ENCODE peak calls at places on chromosomes 1 and 21, in four cellular contexts. S is PC-9, H is mucosa of descending colon, R is left ventricle myocardium inferior. E is an unnamed sample.
A peak's percentile ranks its signal among the peaks of the same experiment; 100 is the strongest.

GRCh38 chr1:226763741-226764264 is 24.7 kb upstream of the ITPKB start:
- DNase-seq in S (peak; percentile 44), H (no peak), R (no peak), E (no peak)

GRCh38 chr1:8396083-8396911 is 78.4 kb downstream of the SLC45A1 start:
- DNase-seq in S (no peak), H (no peak), R (no peak), E (no peak)

GRCh38 chr1:81233591-81233990 is 567.1 kb upstream of the ADGRL2 start:
- DNase-seq in S (no peak), H (no peak), R (no peak), E (no peak)

GRCh38 chr1:202615501-202616354 is 94.5 kb downstream of the SYT2 start:
- DNase-seq in S (peak; percentile 38), H (no peak), R (peak; percentile 38), E (peak; percentile 79)

GRCh38 chr1:105544475-105544874 is 1512.0 kb upstream of the PRMT6 start:
- DNase-seq in S (no peak), H (no peak), R (no peak), E (no peak)

GRCh38 chr1:21534674-21535378 is 25.6 kb downstream of the ALPL start:
- DNase-seq in S (peak; percentile 32), H (no peak), R (no peak), E (no peak)

GRCh38 chr1:170662561-170662971 is 1.4 kb upstream of the PRRX1 start:
- DNase-seq in S (no peak), H (no peak), R (no peak), E (no peak)

GRCh38 chr1:60280256-60280655 is 206.7 kb upstream of the C1orf87 start:
- DNase-seq in S (no peak), H (no peak), R (no peak), E (peak; percentile 48)

GRCh38 chr1:51630922-51631321 is 14.0 kb downstream of the OSBPL9 start:
- DNase-seq in S (no peak), H (no peak), R (no peak), E (no peak)

GRCh38 chr21:15275615-15276228 is 210.9 kb upstream of the NRIP1 start:
- DNase-seq in S (no peak), H (no peak), R (no peak), E (no peak)
- H3K4me1 ChIP-seq in S (peaks cover 40% of the 10 kb centered on the region), H (no peaks in the 10 kb centered on the region), R (no peaks in the 10 kb centered on the region), E (no peaks in the 10 kb centered on the region)

GRCh38 chr1:166164995-166165660 is 1.7 kb downstream of the FAM78B start:
- DNase-seq in S (no peak), H (peak; percentile 63), R (peak; percentile 55), E (peak; percentile 52)

GRCh38 chr1:166165661-166166399 is 971 bp downstream of the FAM78B start:
- DNase-seq in S (no peak), H (peak; percentile 44), R (no peak), E (peak; percentile 76)

GRCh38 chr1:166166400-166166699 is 451 bp downstream of the FAM78B start:
- DNase-seq in S (no peak), H (no peak), R (no peak), E (peak; percentile 74)

GRCh38 chr1:166166701-166167394 is at the start of gene FAM78B:
- DNase-seq in S (peak; percentile 0), H (peak; percentile 88), R (peak; percentile 84), E (peak; percentile 70)

GRCh38 chr1:166164646-166164994 is 2.2 kb downstream of the FAM78B start:
- DNase-seq in S (no peak), H (no peak), R (no peak), E (no peak)
- H3K4me3 ChIP-seq in S (no peak overlapping the region), H (no peak overlapping the region), R (peak overlapping the region; percentile 76), E (no peak overlapping the region)

DNA sequence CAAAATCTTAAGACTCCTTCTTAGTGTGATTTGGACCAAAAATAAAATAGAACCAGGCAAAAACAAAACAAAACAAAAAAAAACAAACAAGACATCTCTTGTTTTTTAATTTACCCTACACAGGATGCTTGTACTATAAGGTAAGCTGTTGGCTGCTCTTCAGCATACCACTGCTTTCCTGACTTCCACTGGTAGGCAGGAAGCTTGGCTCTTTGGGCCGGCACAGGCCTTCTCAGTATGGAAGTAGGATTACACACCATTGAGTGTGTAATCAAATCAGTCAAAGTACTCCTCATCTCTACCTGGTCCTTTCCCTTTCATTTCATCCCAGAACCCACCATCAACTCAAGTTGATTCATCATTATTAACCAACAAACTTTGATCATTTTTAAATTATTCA is 61.9 kb upstream of the RGS1 start:
- DNase-seq in S (no peak), H (no peak), R (no peak), E (no peak)
- H3K4me1 ChIP-seq in S (no peaks in the 10 kb centered on the region), H (no peaks in the 10 kb centered on the region), R (no peaks in the 10 kb centered on the region), E (no peaks in the 10 kb centered on the region)

DNA sequence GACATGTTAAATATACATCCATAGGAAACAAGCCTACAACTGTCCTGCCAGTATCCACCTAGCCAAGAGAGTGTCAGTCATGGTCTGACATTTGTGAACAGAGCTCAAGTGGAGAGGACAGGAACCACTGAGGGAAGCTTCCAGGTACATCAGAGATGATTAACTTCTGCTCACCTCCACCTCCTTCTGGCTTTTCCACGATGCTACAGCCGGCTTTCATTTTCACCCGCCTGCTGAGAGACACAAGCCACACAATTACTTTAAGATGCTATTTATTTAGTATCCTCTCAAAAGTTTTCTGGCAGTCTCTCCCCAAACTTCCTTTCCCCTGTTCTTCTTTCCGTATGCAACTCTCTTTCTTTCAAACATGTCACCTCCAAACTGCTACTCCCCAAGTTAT is 2.1 kb downstream of the ETV3 start:
- DNase-seq in S (peak; percentile 11), H (no peak), R (no peak), E (no peak)
- H3K4me3 ChIP-seq in S (peak overlapping the region; percentile 86), H (no peak overlapping the region), R (no peak overlapping the region), E (no peak overlapping the region)

GRCh38 chr21:45763506-45763905 is 120.0 kb downstream of the PCBP3 start:
- DNase-seq in S (no peak), H (no peak), R (no peak), E (peak; percentile 46)

GRCh38 chr21:45766055-45766454 is 122.5 kb downstream of the PCBP3 start:
- DNase-seq in S (no peak), H (no peak), R (no peak), E (no peak)

GRCh38 chr21:45766501-45766900 is 123.0 kb downstream of the PCBP3 start:
- DNase-seq in S (no peak), H (no peak), R (no peak), E (no peak)

GRCh38 chr21:45764792-45765191 is 121.3 kb downstream of the PCBP3 start:
- DNase-seq in S (no peak), H (no peak), R (no peak), E (no peak)

GRCh38 chr21:45765375-45765774 is 121.8 kb downstream of the PCBP3 start:
- DNase-seq in S (no peak), H (no peak), R (no peak), E (peak; percentile 64)
- H3K4me1 ChIP-seq in S (no peaks in the 10 kb centered on the region), H (no peaks in the 10 kb centered on the region), R (no peaks in the 10 kb centered on the region), E (no peaks in the 10 kb centered on the region)

GRCh38 chr1:43123031-43123430 is 49.1 kb downstream of the EBNA1BP2 start:
- DNase-seq in S (no peak), H (no peak), R (no peak), E (no peak)

DNA sequence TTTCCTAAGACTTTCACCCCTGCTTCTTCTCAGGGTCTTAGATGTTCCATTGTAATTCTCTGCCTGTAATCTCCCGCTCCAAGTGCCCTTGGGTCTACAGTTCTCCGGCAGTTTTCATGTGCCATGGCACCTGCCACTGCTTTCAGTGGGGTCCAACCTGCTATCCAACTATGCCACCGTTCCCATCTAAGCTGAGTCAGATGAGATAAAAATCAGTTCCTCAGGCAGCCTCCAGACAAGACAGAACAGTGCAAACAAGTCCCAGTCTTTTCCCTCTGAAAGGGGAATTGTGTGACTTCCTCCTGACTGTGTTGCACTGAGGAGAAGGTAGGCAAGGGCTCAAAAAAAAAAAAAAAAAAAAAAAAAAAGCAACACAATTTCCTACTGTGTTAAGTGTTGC is 50.8 kb downstream of the EBNA1BP2 start:
- DNase-seq in S (no peak), H (no peak), R (no peak), E (no peak)
- H3K4me3 ChIP-seq in S (peak overlapping the region; percentile 53), H (no peak overlapping the region), R (no peak overlapping the region), E (no peak overlapping the region)

GRCh38 chr1:996851-997727 is 2.8 kb downstream of the HES4 start:
- DNase-seq in S (no peak), H (peak; percentile 25), R (no peak), E (no peak)
- H3K4me1 ChIP-seq in S (no peaks in the 10 kb centered on the region), H (peaks cover 27% of the 10 kb centered on the region), R (peaks cover 44% of the 10 kb centered on the region), E (no peaks in the 10 kb centered on the region)

DNA sequence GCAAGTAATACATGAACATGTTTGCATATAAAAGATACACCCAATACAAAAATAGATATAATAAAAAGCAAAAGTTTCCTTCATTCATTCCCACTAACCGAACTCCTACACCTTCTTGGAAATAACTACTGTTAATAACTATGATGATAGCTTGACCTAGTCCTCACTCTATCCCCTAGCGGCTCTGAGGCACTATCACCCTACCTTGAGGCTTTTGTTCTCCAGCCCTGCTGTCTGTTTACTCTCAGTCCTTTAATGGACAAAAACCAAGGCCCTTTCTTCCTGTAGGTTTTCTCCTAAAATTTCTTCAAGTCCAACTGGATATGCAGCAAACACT is 186.6 kb downstream of the SLC35F3 start:
- DNase-seq in S (no peak), H (no peak), R (no peak), E (no peak)
- H3K4me3 ChIP-seq in S (no peak overlapping the region), H (no peak overlapping the region), R (no peak overlapping the region), E (no peak overlapping the region)

E was measured in aorta.